ENCODE peak calls at places on chromosomes 11 and 22, in nine cellular contexts. C, I, U, K, D, V, F, J and N are unnamed samples.
A peak's percentile ranks its signal among the peaks of the same experiment; 100 is the strongest.

GRCh38 chr22:19759994-19760651 is 455 bp upstream of the TBX1 start:
- DNase-seq in U (no peak), D (no peak), K (no peak), V (no peak), J (no peak), I (no peak), C (no peak), F (no peak), N (no peak)

GRCh38 chr22:28424427-28425080 is 255.1 kb downstream of the TTC28 start:
- DNase-seq in I (no peak), J (peak; percentile 80), F (no peak), K (no peak), C (no peak), V (no peak), U (peak; percentile 78), D (no peak), N (no peak)

GRCh38 chr11:131668867-131669780 is 298.7 kb downstream of the NTM start:
- DNase-seq in U (no peak), V (peak; percentile 19), K (peak; percentile 61), I (peak; percentile 14), D (peak; percentile 35), F (no peak), J (peak; percentile 52), C (no peak), N (peak; percentile 52)

GRCh38 chr11:64654958-64655541 is 64.0 kb downstream of the SLC22A12 start:
- DNase-seq in J (no peak), F (no peak), C (no peak), K (no peak), D (no peak), V (no peak), U (no peak), I (no peak), N (no peak)

GRCh38 chr11:10410106-10410843 is 44.8 kb upstream of the AMPD3 start:
- DNase-seq in V (no peak), I (no peak), F (no peak), C (no peak), U (no peak), K (no peak), D (no peak), J (no peak), N (no peak)

GRCh38 chr11:39149214-39149613 is 2310.2 kb downstream of the LRRC4C start:
- DNase-seq in C (no peak), J (no peak), F (no peak), U (no peak), I (no peak), K (no peak), D (no peak), V (no peak), N (no peak)

GRCh38 chr11:76200006-76200940 is 6.0 kb downstream of the WNT11 start:
- DNase-seq in D (no peak), I (no peak), K (no peak), U (no peak), C (no peak), J (no peak), F (peak; percentile 58), V (no peak), N (peak; percentile 38)

GRCh38 chr11:119148855-119149370 is at the start of gene ABCG4:
- DNase-seq in C (peak; percentile 19), J (no peak), I (no peak), V (no peak), D (no peak), F (no peak), U (no peak), K (no peak), N (no peak)

GRCh38 chr11:68663482-68664010 is 20.8 kb upstream of the GAL start:
- DNase-seq in D (no peak), F (no peak), U (no peak), C (no peak), J (no peak), V (no peak), K (no peak), I (no peak), N (no peak)

GRCh38 chr22:26430600-26430999 is 1.5 kb downstream of the ASPHD2 start:
- DNase-seq in I (no peak), U (no peak), D (no peak), C (no peak), J (no peak), V (no peak), F (no peak), K (no peak), N (no peak)

GRCh38 chr22:35103756-35104155 is 37.8 kb downstream of the ISX start:
- DNase-seq in K (no peak), D (no peak), C (no peak), U (no peak), V (no peak), J (no peak), I (no peak), F (no peak), N (no peak)

GRCh38 chr22:41699264-41700104 is at the start of gene MEI1:
- DNase-seq in I (peak; percentile 52), C (peak; percentile 87), D (peak; percentile 63), U (no peak), K (peak; percentile 76), F (peak; percentile 79), J (no peak), V (peak; percentile 90), N (peak; percentile 78)

GRCh38 chr22:38345782-38346181 is 28.5 kb upstream of the CSNK1E start:
- DNase-seq in F (no peak), V (no peak), I (no peak), D (no peak), J (no peak), C (no peak), K (no peak), U (no peak), N (peak; percentile 49)

GRCh38 chr11:121886005-121886739 is 229.8 kb downstream of the BLID start:
- DNase-seq in D (no peak), V (no peak), U (no peak), F (no peak), I (no peak), J (no peak), K (no peak), C (no peak), N (no peak)